ENCODE peak calls at places on chromosomes 11 and 22, in six cellular contexts. V is GM03348; W is D341Med; A is amniotic stem cell; Z is WTC11; E is stimulated activated CD8-positive, alpha-beta memory T cell treated with anti-CD3 and anti-CD28 coated beads, Interleukin-15, amount 100 ng/mL, for 24 hours. Y is an unnamed sample.
A peak's percentile ranks its signal among the peaks of the same experiment; 100 is the strongest.

GRCh38 chr22:32684148-32684821 is 117.2 kb upstream of the TIMP3 start:
- DNase-seq in V (no peak), W (no peak), A (no peak), Z (no peak), E (no peak), Y (no peak)

GRCh38 chr22:23259916-23260644 is 79.8 kb downstream of the BCR start:
- DNase-seq in V (no peak), W (no peak), A (no peak), Z (peak; percentile 69), E (no peak), Y (no peak)

GRCh38 chr11:102882389-102883024 is 7.7 kb upstream of the MMP12 start:
- DNase-seq in V (peak; percentile 60), W (no peak), A (no peak), Z (no peak), E (no peak), Y (peak; percentile 20)

GRCh38 chr11:19244084-19244483 is 3.3 kb upstream of the E2F8 start:
- DNase-seq in V (peak; percentile 33), W (no peak), A (no peak), Z (no peak), E (no peak), Y (no peak)

GRCh38 chr11:76644591-76644990 is 26.0 kb downstream of the LRRC32 start:
- DNase-seq in V (no peak), W (no peak), A (no peak), Z (no peak), E (no peak), Y (no peak)

GRCh38 chr11:116457336-116458007 is 315.3 kb downstream of the BUD13 start:
- DNase-seq in V (no peak), W (peak; percentile 74), A (no peak), Z (no peak), E (no peak), Y (no peak)

GRCh38 chr11:79259800-79260199 is 181.0 kb downstream of the TENM4 start:
- DNase-seq in V (no peak), W (no peak), A (no peak), Z (no peak), E (no peak), Y (no peak)

GRCh38 chr11:69434341-69434960 is 47.0 kb upstream of the LINC01488 start:
- DNase-seq in V (no peak), W (no peak), A (no peak), Z (peak; percentile 71), E (no peak), Y (no peak)

GRCh38 chr11:113991170-113991569 is 16.3 kb downstream of the HTR3A start:
- DNase-seq in V (peak; percentile 50), W (no peak), A (no peak), Z (peak; percentile 76), E (no peak), Y (no peak)

GRCh38 chr11:65314501-65315203 is at the start of gene CDC42EP2:
- DNase-seq in V (peak; percentile 98), W (peak; percentile 95), A (peak; percentile 69), Z (peak; percentile 87), E (peak; percentile 54), Y (no peak)

GRCh38 chr11:63847363-63847762 is 8.5 kb downstream of the MARK2 start:
- DNase-seq in V (no peak), W (no peak), A (no peak), Z (peak; percentile 36), E (no peak), Y (no peak)

GRCh38 chr11:42043312-42043711 is 583.9 kb upstream of the LRRC4C start:
- DNase-seq in V (peak; percentile 56), W (no peak), A (no peak), Z (no peak), E (no peak), Y (no peak)

GRCh38 chr11:69524291-69524882 is 42.9 kb downstream of the LINC01488 start:
- DNase-seq in V (peak; percentile 77), W (no peak), A (no peak), Z (no peak), E (no peak), Y (no peak)

Y was measured in fibroblast of the conjunctiva.